ENCODE peak calls at places on chromosomes 13 and 19, in seven cellular contexts. I is DMS53, T is WTC11, V is NCI-H510A treated with DMSO at 0.1 percent for 48 hours, D is upper lobe of right lung, U is AG09309, B is activated gamma-delta T cell treated with Interleukin-2 at 50 U/mL for 16 hours. C is an unnamed sample.

GRCh38 chr19:50061650-50062049 is 35.8 kb downstream of the ZNF473 start:
- DNase-seq in I (no peak), T (no peak), V (no peak), D (no peak), U (no peak), B (no peak), C (no peak)

GRCh38 chr13:32837973-32838940 is 178.0 kb upstream of the KL start:
- DNase-seq in I (peak), T (no peak), V (no peak), D (no peak), U (no peak), B (no peak), C (peak)

GRCh38 chr19:4730740-4731171 is 7.1 kb upstream of the DPP9 start:
- DNase-seq in I (peak), T (peak), V (no peak), D (no peak), U (no peak), B (peak), C (no peak)

GRCh38 chr13:43782686-43783085 is 4.1 kb downstream of the ENOX1 start:
- DNase-seq in I (peak), T (no peak), V (no peak), D (no peak), U (no peak), B (no peak), C (no peak)

GRCh38 chr19:49906879-49907564 is 10.3 kb upstream of the IL4I1 start:
- DNase-seq in I (no peak), T (no peak), V (no peak), D (no peak), U (no peak), B (no peak), C (no peak)

GRCh38 chr13:27822873-27823311 is 30.6 kb downstream of the GSX1 start:
- DNase-seq in I (peak), T (no peak), V (no peak), D (no peak), U (no peak), B (no peak), C (no peak)

GRCh38 chr19:49829721-49830120 is 11.6 kb downstream of the MED25 start:
- DNase-seq in I (no peak), T (no peak), V (no peak), D (no peak), U (no peak), B (no peak), C (no peak)

GRCh38 chr19:3573162-3573857 is 566 bp downstream of the HMG20B start:
- DNase-seq in I (peak), T (peak), V (no peak), D (peak), U (no peak), B (no peak), C (no peak)

GRCh38 chr13:44758595-44759221 is 182.6 kb upstream of the TSC22D1 start:
- DNase-seq in I (peak), T (no peak), V (no peak), D (no peak), U (peak), B (no peak), C (peak)

GRCh38 chr13:77415253-77416127 is 88.6 kb upstream of the MYCBP2 start:
- DNase-seq in I (no peak), T (no peak), V (no peak), D (no peak), U (no peak), B (no peak), C (no peak)

GRCh38 chr13:44075113-44075512 is 195.4 kb downstream of the LACC1 start:
- DNase-seq in I (no peak), T (no peak), V (no peak), D (no peak), U (no peak), B (no peak), C (no peak)

GRCh38 chr13:23619073-23619855 is 49.1 kb downstream of the TNFRSF19 start:
- DNase-seq in I (no peak), T (no peak), V (no peak), D (no peak), U (no peak), B (no peak), C (no peak)

GRCh38 chr13:51995677-51996551 is 15.3 kb downstream of the ATP7B start:
- DNase-seq in I (peak), T (no peak), V (no peak), D (no peak), U (peak), B (no peak), C (peak)

GRCh38 chr19:36169084-36169760 is 17.0 kb upstream of the COX7A1 start:
- DNase-seq in I (peak), T (no peak), V (peak), D (no peak), U (no peak), B (no peak), C (peak)

GRCh38 chr13:72808917-72809500 is 27.1 kb downstream of the PIBF1 start:
- DNase-seq in I (peak), T (no peak), V (no peak), D (no peak), U (no peak), B (no peak), C (peak)

GRCh38 chr19:19508217-19508616 is 7.1 kb downstream of the TSSK6 start:
- DNase-seq in I (no peak), T (no peak), V (no peak), D (no peak), U (no peak), B (no peak), C (no peak)

GRCh38 chr19:10815969-10816635 is 19.9 kb downstream of the TMED1 start:
- DNase-seq in I (no peak), T (no peak), V (no peak), D (no peak), U (no peak), B (no peak), C (no peak)

GRCh38 chr13:35475131-35475959 is 1.1 kb downstream of the MAB21L1 start:
- DNase-seq in I (peak), T (peak), V (no peak), D (no peak), U (no peak), B (no peak), C (no peak)

GRCh38 chr19:9847087-9847671 is 12.1 kb downstream of the PIN1 start:
- DNase-seq in I (peak), T (peak), V (no peak), D (no peak), U (peak), B (peak), C (no peak)

GRCh38 chr19:44618640-44619357 is 5.4 kb downstream of the IGSF23 start:
- DNase-seq in I (no peak), T (no peak), V (no peak), D (no peak), U (no peak), B (no peak), C (no peak)

GRCh38 chr13:103510007-103510406 is 443.8 kb upstream of the SLC10A2 start:
- DNase-seq in I (no peak), T (peak), V (no peak), D (no peak), U (no peak), B (no peak), C (no peak)

GRCh38 chr13:55654243-55654642 is 1486.5 kb upstream of the PRR20A start:
- DNase-seq in I (no peak), T (no peak), V (no peak), D (no peak), U (no peak), B (no peak), C (no peak)

GRCh38 chr19:19111967-19112580 is 26.2 kb downstream of the TMEM161A start:
- DNase-seq in I (no peak), T (no peak), V (no peak), D (no peak), U (no peak), B (no peak), C (no peak)